ENCODE peak calls at places on chromosomes 4 and X, in four cellular contexts. M is effector memory CD4-positive, alpha-beta T cell; I is IMR-90; A is heart left ventricle. X is an unnamed sample.

GRCh38 chr4:180784940-180785339 is 1458.3 kb upstream of the TENM3 start:
- DNase-seq in M (no peak), I (no peak), A (no peak), X (no peak)

GRCh38 chr4:80989921-80990544 is 40.5 kb upstream of the BMP3 start:
- DNase-seq in M (peak; percentile 0), I (peak; percentile 73), A (no peak), X (peak; percentile 59)

GRCh38 chr4:23903859-23904438 is 14.1 kb upstream of the PPARGC1A start:
- DNase-seq in M (no peak), I (no peak), A (peak; percentile 21), X (no peak)

GRCh38 chr4:64385177-64385549 is 24.1 kb downstream of the TECRL start:
- DNase-seq in M (no peak), I (no peak), A (peak; percentile 21), X (no peak)

GRCh38 chr4:8010618-8011017 is 71.0 kb upstream of the AFAP1 start:
- DNase-seq in M (no peak), I (peak; percentile 57), A (no peak), X (peak; percentile 54)

GRCh38 chrX:112630187-112630586 is 49.6 kb downstream of the LHFPL1 start:
- DNase-seq in M (no peak), I (no peak), A (no peak), X (no peak)

GRCh38 chrX:74383611-74384010 is 37.7 kb upstream of the SLC16A2 start:
- DNase-seq in M (no peak), I (peak; percentile 59), A (peak; percentile 20), X (peak; percentile 35)

GRCh38 chrX:28659269-28659668 is 72.0 kb downstream of the IL1RAPL1 start:
- DNase-seq in M (no peak), I (no peak), A (no peak), X (no peak)

DNA sequence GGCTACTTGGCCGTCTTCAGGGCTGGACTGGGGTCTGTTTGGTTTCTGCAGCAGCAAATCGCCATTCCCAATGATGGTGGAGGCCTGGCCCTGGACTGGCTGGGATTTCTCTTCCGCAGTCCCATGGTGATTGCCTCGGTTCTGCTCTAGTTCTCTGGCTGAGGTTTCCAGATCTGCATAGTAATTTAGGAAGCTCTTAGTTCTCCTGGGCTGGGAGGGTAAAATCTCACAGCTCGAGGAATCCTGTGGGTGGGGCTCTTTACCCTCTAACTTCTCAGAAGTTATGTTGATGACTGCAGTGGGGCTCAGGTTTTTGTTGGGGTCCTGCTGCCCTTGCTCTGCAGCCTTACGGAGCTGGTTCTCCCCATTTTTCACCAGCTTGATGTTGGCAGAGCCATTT is 200.6 kb downstream of the APBB2 start:
- DNase-seq in M (no peak), I (no peak), A (no peak), X (no peak)
- H3K4me3 ChIP-seq in M (no peak overlapping the region), I (no peak overlapping the region), A (no peak overlapping the region), X (no peak overlapping the region)

GRCh38 chr4:38132843-38133662 is 172.9 kb downstream of the PTTG2 start:
- DNase-seq in M (no peak), I (no peak), A (no peak), X (no peak)
- H3K4me3 ChIP-seq in M (no peak overlapping the region), I (no peak overlapping the region), A (no peak overlapping the region), X (no peak overlapping the region)

DNA sequence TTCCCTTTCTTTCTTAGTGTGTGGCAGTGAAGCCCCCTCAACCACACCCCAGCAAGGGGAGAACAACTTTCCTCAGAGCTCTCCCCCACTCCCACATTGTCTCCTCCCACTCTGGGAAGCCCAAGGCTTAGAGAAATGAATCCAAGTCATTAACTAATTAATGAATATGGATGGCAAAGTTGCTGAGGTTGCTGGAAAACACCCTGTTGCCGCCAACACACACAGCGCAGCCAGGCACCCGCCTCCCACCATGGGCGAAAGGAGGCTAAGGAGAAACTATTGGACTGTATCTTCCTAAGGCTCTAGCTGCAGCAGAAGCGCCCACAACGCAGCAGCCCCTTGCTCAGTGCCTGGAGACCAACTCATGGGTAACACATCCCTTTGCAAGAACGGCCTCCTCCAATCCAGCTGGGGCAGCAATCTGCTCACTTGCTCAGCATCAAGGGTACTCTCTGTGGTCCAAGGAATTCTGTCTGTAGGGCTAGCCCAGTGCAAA is 34.2 kb downstream of the TSC22D3 start:
- DNase-seq in M (no peak), I (no peak), A (no peak), X (no peak)
- H3K4me3 ChIP-seq in M (no peak overlapping the region), I (no peak overlapping the region), A (no peak overlapping the region), X (no peak overlapping the region)

GRCh38 chr4:154622598-154622997 is 10.1 kb upstream of the FGG start:
- DNase-seq in M (no peak), I (peak; percentile 48), A (no peak), X (peak; percentile 53)

GRCh38 chr4:154623995-154624394 is 11.5 kb upstream of the FGG start:
- DNase-seq in M (no peak), I (no peak), A (no peak), X (no peak)

GRCh38 chr4:154630307-154630706 is 17.9 kb upstream of the FGG start:
- DNase-seq in M (no peak), I (no peak), A (no peak), X (no peak)

GRCh38 chr4:154626793-154627484 is 14.5 kb upstream of the FGG start:
- DNase-seq in M (no peak), I (peak; percentile 6), A (no peak), X (peak; percentile 51)
- H3K4me3 ChIP-seq in M (no peak overlapping the region), I (no peak overlapping the region), A (no peak overlapping the region), X (peak overlapping the region; percentile 45)

DNA sequence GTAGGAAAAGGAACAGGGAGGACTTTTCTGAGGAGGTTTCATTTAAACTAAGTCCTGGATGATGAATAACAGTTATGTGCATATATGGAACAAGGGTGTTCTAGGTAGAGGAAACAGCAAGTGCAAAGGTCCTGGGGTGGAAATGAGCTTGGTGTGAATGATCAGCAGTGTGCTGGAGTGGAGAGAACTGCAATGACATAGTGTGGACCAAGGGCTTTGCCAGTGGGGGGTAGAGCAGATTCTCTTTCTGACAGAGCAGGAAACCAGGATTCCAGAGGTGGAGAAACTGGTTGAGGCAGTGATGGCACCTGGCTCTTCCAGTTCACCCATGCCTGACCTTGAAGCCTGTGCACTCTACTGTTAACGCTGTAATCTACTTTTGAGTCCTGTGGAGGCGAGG is 1.7 kb downstream of the PPP1R3F start:
- DNase-seq in M (no peak), I (no peak), A (no peak), X (no peak)
- H3K4me3 ChIP-seq in M (no peak overlapping the region), I (no peak overlapping the region), A (no peak overlapping the region), X (no peak overlapping the region)

GRCh38 chr4:2465032-2465431 is 3.9 kb upstream of the RNF4 start:
- DNase-seq in M (no peak), I (no peak), A (no peak), X (no peak)

GRCh38 chr4:2461246-2461960 is 7.5 kb upstream of the RNF4 start:
- DNase-seq in M (no peak), I (no peak), A (no peak), X (no peak)

GRCh38 chr4:2459589-2460349 is 9.1 kb upstream of the RNF4 start:
- DNase-seq in M (no peak), I (no peak), A (no peak), X (no peak)

GRCh38 chr4:2462992-2463762 is 5.7 kb upstream of the RNF4 start:
- DNase-seq in M (no peak), I (no peak), A (no peak), X (no peak)

DNA sequence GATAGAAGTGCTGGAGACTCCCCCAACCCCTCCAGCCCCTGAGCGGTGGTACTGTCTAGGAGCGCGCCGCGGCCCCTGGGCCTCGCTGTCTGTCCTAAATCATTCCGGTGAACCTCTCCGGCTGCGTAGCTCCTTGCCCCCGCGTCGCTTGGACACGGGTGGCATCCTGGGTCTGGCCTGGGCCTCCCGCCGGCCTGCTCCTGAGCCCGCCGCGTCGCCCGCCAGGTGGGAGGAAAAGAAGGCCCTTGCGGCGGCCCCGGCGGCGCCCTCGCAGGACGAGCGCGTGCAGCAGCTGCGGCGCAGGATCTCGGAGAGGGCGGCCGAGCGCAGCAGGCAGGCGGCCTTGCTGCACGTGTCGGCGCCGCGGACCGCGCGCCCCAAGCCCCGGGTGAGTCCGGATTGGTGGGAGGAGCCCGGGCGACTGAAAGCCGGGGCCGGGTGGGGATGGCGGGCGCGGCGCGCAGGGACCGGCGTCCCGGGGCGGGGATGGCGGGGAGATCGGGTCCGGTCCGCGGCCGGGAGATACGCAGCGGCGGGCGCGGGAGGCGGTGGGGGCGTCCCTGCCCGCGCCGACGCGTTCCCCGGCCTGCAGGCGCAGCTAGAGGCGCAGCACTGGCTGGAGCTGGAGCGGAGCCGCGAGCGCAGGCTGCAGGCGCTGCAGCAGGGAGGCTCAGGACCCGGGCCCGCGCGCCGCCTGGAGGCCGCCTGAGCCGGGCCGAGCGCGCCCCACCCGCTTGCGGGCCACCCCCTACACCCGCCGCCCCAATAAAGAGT is 6.5 kb upstream of the RNF4 start:
- DNase-seq in M (peak; percentile 52), I (peak; percentile 76), A (peak; percentile 73), X (peak; percentile 33)
- H3K4me3 ChIP-seq in M (peak overlapping the region; percentile 35), I (peak overlapping the region; percentile 37), A (peak overlapping the region; percentile 43), X (peak overlapping the region; percentile 30)

GRCh38 chr4:124566030-124566429 is 146.5 kb downstream of the ANKRD50 start:
- DNase-seq in M (no peak), I (no peak), A (no peak), X (no peak)

GRCh38 chr4:124564121-124564520 is 148.4 kb downstream of the ANKRD50 start:
- DNase-seq in M (no peak), I (no peak), A (no peak), X (no peak)
- H3K4me3 ChIP-seq in M (no peak overlapping the region), I (no peak overlapping the region), A (no peak overlapping the region), X (no peak overlapping the region)

GRCh38 chr4:173515458-173515857 is 14.6 kb downstream of the HAND2 start:
- DNase-seq in M (no peak), I (no peak), A (no peak), X (no peak)

GRCh38 chr4:173519130-173520101 is 10.6 kb downstream of the HAND2 start:
- DNase-seq in M (no peak), I (no peak), A (peak; percentile 69), X (no peak)

GRCh38 chr4:173518419-173519102 is 11.5 kb downstream of the HAND2 start:
- DNase-seq in M (no peak), I (no peak), A (no peak), X (no peak)

GRCh38 chr4:173516621-173517612 is 13.1 kb downstream of the HAND2 start:
- DNase-seq in M (no peak), I (no peak), A (no peak), X (no peak)

GRCh38 chr4:173517781-173518371 is 12.2 kb downstream of the HAND2 start:
- DNase-seq in M (no peak), I (no peak), A (peak; percentile 54), X (no peak)
- H3K4me3 ChIP-seq in M (no peak overlapping the region), I (no peak overlapping the region), A (peak overlapping the region; percentile 28), X (no peak overlapping the region)

GRCh38 chrX:12989456-12989855 is 14.5 kb downstream of the TMSB4X start:
- DNase-seq in M (no peak), I (peak; percentile 13), A (no peak), X (no peak)
- H3K4me3 ChIP-seq in M (no peak overlapping the region), I (no peak overlapping the region), A (no peak overlapping the region), X (no peak overlapping the region)

X was measured in brain microvascular endothelial cell.